ENCODE peak calls at places on chromosomes 16 and 17, in seven cellular contexts. B is left ventricle myocardium inferior, E is A549, K is tibial artery, S is DND-41, H is breast epithelium, G is OCI-LY7. I is an unnamed sample. For H3K4me1, the result is how much of the 10 kb centered on the place peaks cover.

GRCh38 chr17:42695500-42695899 is 13.2 kb downstream of the CNTNAP1 start:
- DNase-seq in B (no peak), H (no peak), K (peak), G (no peak), E (no peak), S (no peak), I (no peak)

GRCh38 chr16:50270510-50271147 is 4.3 kb downstream of the ADCY7 start:
- DNase-seq in S (no peak), G (no peak), K (peak), E (no peak), H (no peak), B (no peak), I (no peak)

GRCh38 chr17:9251273-9251672 is 230.0 kb downstream of the NTN1 start:
- DNase-seq in H (no peak), E (no peak), K (no peak), G (no peak), S (no peak), B (no peak), I (no peak)

GRCh38 chr17:81184596-81184995 is 18.6 kb upstream of the AATK start:
- DNase-seq in G (no peak), S (no peak), E (no peak), B (no peak), K (no peak), H (no peak), I (no peak)

GRCh38 chr16:56673916-56674315 is 4.3 kb downstream of the MT1H start:
- DNase-seq in B (no peak), K (no peak), H (peak), E (no peak), G (peak), S (no peak), I (peak)

GRCh38 chr16:19645557-19645981 is 72.5 kb downstream of the KNOP1 start:
- DNase-seq in B (peak), S (no peak), G (no peak), E (no peak), H (no peak), K (no peak), I (no peak)

GRCh38 chr17:27315796-27316465 is 22.0 kb downstream of the WSB1 start:
- DNase-seq in S (no peak), E (no peak), B (no peak), G (no peak), K (no peak), H (no peak), I (no peak)

GRCh38 chr16:70725024-70725911 is 39.4 kb upstream of the MTSS2 start:
- DNase-seq in S (no peak), H (peak), E (no peak), K (peak), B (peak), G (no peak), I (no peak)

GRCh38 chr16:46730126-46730525 is 18.0 kb downstream of the MYLK3 start:
- DNase-seq in K (no peak), H (no peak), B (no peak), E (no peak), S (no peak), G (no peak), I (no peak)

GRCh38 chr17:66830451-66830850 is 4.5 kb upstream of the CACNG5 start:
- DNase-seq in E (no peak), K (peak), B (no peak), G (no peak), H (no peak), S (no peak), I (no peak)

GRCh38 chr16:81510016-81510415 is 65.4 kb downstream of the CMIP start:
- DNase-seq in H (no peak), K (no peak), S (no peak), G (no peak), B (no peak), E (no peak), I (no peak)

GRCh38 chr17:68580236-68580903 is 20.8 kb downstream of the FAM20A start:
- DNase-seq in G (no peak), K (no peak), B (no peak), E (no peak), S (no peak), H (peak), I (no peak)

GRCh38 chr17:64349949-64350348 is 40.7 kb downstream of the PECAM1 start:
- DNase-seq in H (no peak), G (no peak), K (no peak), E (no peak), B (no peak), S (no peak), I (no peak)

DNA sequence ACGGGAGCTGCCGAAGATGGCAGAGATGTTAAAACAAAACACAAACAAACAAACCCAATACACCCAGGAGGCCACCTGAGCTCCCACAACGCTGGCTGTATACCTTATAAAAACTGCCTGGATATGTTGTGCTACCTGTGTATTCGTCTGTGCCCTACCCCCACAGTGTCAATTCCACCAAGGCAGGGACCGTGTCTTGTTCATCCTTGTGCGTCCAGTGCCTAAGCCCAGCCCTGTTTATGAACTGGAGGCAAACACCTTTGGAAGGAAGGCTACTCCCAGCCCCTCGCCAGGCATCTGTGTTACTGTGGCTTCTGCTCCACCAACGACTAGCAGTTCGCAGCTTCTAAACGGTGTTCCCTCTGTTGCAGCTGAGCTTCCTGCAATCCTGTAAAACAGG is 26.7 kb upstream of the PHOSPHO1 start:
- DNase-seq in E (no peak), B (no peak), S (no peak), H (no peak), K (no peak), G (no peak), I (no peak)
- H3K4me3 ChIP-seq in E (no peak), B (no peak), S (no peak), H (no peak), K (no peak), G (no peak), I (no peak)

DNA sequence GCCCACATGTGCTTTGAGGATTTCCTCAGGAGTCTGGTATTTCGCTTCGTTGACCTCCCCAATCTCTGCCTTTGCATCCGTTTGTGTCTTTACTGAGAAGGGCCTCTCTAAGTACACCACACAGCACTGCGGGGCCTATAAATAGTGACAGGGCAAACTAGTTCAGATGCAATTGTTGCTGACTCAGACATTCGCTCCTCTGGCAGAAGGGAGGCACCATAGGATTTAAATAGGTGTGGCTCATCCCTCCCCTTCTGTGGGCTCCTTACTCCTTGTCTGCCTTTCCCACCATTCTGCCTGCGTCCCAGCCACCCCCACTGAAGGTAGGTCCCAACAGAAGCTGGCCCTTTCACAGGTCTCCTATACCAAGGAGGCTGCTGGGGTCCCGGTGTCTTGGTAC is 192.3 kb downstream of the SHISA9 start:
- DNase-seq in S (no peak), K (no peak), E (no peak), H (no peak), G (no peak), B (no peak), I (no peak)
- H3K27ac ChIP-seq in S (no peak), K (no peak), E (no peak), H (no peak), G (no peak), B (no peak), I (no peak)

GRCh38 chr16:17465460-17465859 is 5.3 kb downstream of the XYLT1 start:
- DNase-seq in H (no peak), K (no peak), G (no peak), S (no peak), B (no peak), E (no peak), I (no peak)
- H3K4me1 ChIP-seq in H (under half), K (under half), G (half or more), S (under half), B (under half), E (under half), I (under half)

DNA sequence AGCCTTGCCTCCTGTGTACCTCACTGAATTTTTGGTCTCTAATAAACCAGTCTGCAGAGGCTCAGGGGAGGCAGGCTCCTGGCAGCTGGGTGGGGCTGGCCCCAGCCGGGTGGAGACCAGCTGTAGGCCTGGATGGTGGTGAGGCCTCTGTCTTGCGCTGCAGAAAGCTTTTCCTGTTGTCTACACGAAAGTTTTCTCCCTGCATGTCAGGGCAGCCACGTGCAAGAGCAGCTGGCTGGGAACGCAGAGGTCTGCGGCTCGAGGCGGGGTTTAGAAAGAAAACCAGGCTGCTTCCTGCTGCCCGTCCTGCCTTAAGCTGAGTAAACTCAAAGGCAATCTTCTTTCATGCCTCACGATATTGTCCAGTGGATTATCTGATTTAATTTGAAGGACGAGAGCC is 2.4 kb downstream of the SERPINF1 start:
- DNase-seq in G (no peak), B (peak), E (no peak), H (peak), K (peak), S (peak), I (no peak)
- H3K4me3 ChIP-seq in G (no peak), B (peak), E (no peak), H (peak), K (peak), S (peak), I (no peak)

GRCh38 chr16:27259710-27260109 is 8.9 kb downstream of the NSMCE1 start:
- DNase-seq in H (no peak), E (no peak), G (no peak), S (no peak), K (no peak), B (no peak), I (no peak)
- H3K27ac ChIP-seq in H (peak), E (no peak), G (no peak), S (peak), K (no peak), B (no peak), I (no peak)

GRCh38 chr17:48056879-48057278 is 8.7 kb downstream of the NFE2L1 start:
- DNase-seq in E (no peak), S (no peak), K (no peak), G (no peak), H (no peak), B (no peak), I (no peak)
- H3K4me1 ChIP-seq in E (under half), S (under half), K (half or more), G (half or more), H (under half), B (half or more), I (under half)

GRCh38 chr17:57357830-57358426 is 101.6 kb downstream of the MSI2 start:
- DNase-seq in B (no peak), G (peak), E (no peak), K (no peak), S (peak), H (peak), I (no peak)

GRCh38 chr17:57357392-57357784 is 101.1 kb downstream of the MSI2 start:
- DNase-seq in S (peak), G (peak), K (no peak), B (peak), H (peak), E (no peak), I (no peak)

GRCh38 chr17:57362797-57363556 is 106.7 kb downstream of the MSI2 start:
- DNase-seq in B (no peak), S (no peak), G (no peak), K (no peak), H (no peak), E (no peak), I (no peak)

GRCh38 chr17:57363580-57363979 is 107.3 kb downstream of the MSI2 start:
- DNase-seq in E (no peak), S (no peak), G (no peak), B (no peak), H (no peak), K (no peak), I (no peak)

GRCh38 chr17:57360266-57360665 is 103.9 kb downstream of the MSI2 start:
- DNase-seq in K (no peak), E (no peak), H (no peak), S (no peak), G (no peak), B (no peak), I (no peak)
- H3K4me3 ChIP-seq in K (no peak), E (no peak), H (no peak), S (no peak), G (no peak), B (no peak), I (no peak)

GRCh38 chr16:495127-495748 is 32.3 kb upstream of the CAPN15 start:
- DNase-seq in H (no peak), K (no peak), G (peak), B (no peak), S (peak), E (peak), I (no peak)
- H3K27ac ChIP-seq in H (no peak), K (no peak), G (no peak), B (no peak), S (no peak), E (no peak), I (no peak)